ENCODE peak calls at places on chromosomes 13 and 19, in five cellular contexts. J is kidney epithelial cell, D is colonic mucosa, F is RWPE1, W is endodermal cell. N is an unnamed sample.

GRCh38 chr13:38875186-38875875 is 115.3 kb downstream of the STOML3 start:
- DNase-seq in J (no peak), F (no peak), W (no peak), D (no peak), N (no peak)

GRCh38 chr13:110476220-110476617 is 85.3 kb downstream of the RAB20 start:
- DNase-seq in J (no peak), F (no peak), W (no peak), D (no peak), N (no peak)

GRCh38 chr13:99103536-99103935 is 97.1 kb upstream of the UBAC2 start:
- DNase-seq in D (no peak), W (peak; percentile 70), J (no peak), F (no peak), N (no peak)

GRCh38 chr13:93951153-93951552 is 528.3 kb downstream of the DCT start:
- DNase-seq in W (no peak), D (no peak), J (no peak), F (no peak), N (no peak)

GRCh38 chr19:53037101-53038097 is 7.1 kb upstream of the ERVV-2 start:
- DNase-seq in W (peak; percentile 77), D (peak; percentile 19), F (peak; percentile 64), J (no peak), N (peak; percentile 7)

GRCh38 chr13:111328111-111328802 is 7.8 kb downstream of the TEX29 start:
- DNase-seq in J (no peak), F (no peak), D (no peak), W (no peak), N (no peak)

GRCh38 chr13:84479656-84480055 is 597.4 kb upstream of the SLITRK1 start:
- DNase-seq in D (no peak), W (no peak), F (peak; percentile 61), J (peak; percentile 31), N (no peak)

GRCh38 chr13:110272227-110272626 is 34.7 kb downstream of the COL4A1 start:
- DNase-seq in W (peak; percentile 5), F (no peak), J (no peak), D (peak; percentile 7), N (no peak)

GRCh38 chr13:51803018-51803417 is 945 bp downstream of the DHRS12 start:
- DNase-seq in D (peak; percentile 36), W (peak; percentile 75), J (no peak), F (no peak), N (no peak)

GRCh38 chr19:42023943-42024260 is 29.9 kb upstream of the ATP1A3 start:
- DNase-seq in J (no peak), D (no peak), F (no peak), W (no peak), N (no peak)

GRCh38 chr19:42021185-42021584 is 27.2 kb upstream of the ATP1A3 start:
- DNase-seq in D (no peak), W (no peak), J (no peak), F (no peak), N (no peak)

GRCh38 chr19:42022616-42023015 is 28.6 kb upstream of the ATP1A3 start:
- DNase-seq in F (no peak), D (no peak), J (no peak), W (no peak), N (no peak)

GRCh38 chr19:42024622-42025111 is 30.6 kb upstream of the ATP1A3 start:
- DNase-seq in D (no peak), W (no peak), F (no peak), J (no peak), N (peak; percentile 43)

GRCh38 chr19:42023121-42023942 is 29.3 kb upstream of the ATP1A3 start:
- DNase-seq in W (peak; percentile 92), F (no peak), J (no peak), D (peak; percentile 23), N (no peak)
- TF ChIP-seq CTCF in W (peak; percentile 84), F (no peak), J (peak; percentile 49), D (no peak), N (peak; percentile 45)

GRCh38 chr13:24891476-24892108 is 127.6 kb downstream of the RNF17 start:
- DNase-seq in F (no peak), J (no peak), D (no peak), W (no peak), N (no peak)
- TF ChIP-seq CTCF in F (no peak), J (no peak), D (no peak), W (no peak), N (no peak)

DNA sequence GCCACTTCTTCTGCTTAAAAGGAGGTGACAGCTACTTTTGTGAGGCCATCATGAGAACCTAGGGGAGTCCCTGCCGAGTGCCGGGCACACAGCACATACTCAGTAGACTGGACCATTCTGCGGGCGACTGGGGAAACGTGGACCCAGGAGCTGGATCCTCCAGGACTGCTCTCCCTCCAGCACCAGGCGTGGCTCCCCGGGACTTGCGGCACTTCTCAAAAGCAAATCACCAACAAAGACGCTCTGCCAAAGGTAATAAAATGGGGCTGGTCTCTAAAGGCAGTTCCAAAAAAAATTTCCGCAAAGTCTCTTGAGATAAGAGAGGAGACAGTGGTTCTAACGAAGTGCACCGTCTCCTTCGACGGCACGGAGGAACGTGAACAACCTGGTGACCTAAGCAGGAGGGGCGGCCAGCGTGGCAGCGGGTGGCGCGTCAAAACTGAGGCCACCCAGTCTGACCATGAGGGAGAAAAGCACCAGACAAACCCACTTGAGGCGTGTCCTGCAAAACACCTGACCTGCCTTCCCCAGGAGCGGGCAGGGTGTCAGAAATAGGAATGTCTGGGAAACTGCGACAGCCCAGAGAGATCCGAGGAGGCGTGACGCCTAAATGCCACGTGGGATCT is 1.4 kb upstream of the TMPRSS9 start:
- DNase-seq in W (no peak), F (no peak), J (no peak), D (peak; percentile 58), N (no peak)
- TF ChIP-seq CTCF in W (no peak), F (no peak), J (no peak), D (no peak), N (no peak)

DNA sequence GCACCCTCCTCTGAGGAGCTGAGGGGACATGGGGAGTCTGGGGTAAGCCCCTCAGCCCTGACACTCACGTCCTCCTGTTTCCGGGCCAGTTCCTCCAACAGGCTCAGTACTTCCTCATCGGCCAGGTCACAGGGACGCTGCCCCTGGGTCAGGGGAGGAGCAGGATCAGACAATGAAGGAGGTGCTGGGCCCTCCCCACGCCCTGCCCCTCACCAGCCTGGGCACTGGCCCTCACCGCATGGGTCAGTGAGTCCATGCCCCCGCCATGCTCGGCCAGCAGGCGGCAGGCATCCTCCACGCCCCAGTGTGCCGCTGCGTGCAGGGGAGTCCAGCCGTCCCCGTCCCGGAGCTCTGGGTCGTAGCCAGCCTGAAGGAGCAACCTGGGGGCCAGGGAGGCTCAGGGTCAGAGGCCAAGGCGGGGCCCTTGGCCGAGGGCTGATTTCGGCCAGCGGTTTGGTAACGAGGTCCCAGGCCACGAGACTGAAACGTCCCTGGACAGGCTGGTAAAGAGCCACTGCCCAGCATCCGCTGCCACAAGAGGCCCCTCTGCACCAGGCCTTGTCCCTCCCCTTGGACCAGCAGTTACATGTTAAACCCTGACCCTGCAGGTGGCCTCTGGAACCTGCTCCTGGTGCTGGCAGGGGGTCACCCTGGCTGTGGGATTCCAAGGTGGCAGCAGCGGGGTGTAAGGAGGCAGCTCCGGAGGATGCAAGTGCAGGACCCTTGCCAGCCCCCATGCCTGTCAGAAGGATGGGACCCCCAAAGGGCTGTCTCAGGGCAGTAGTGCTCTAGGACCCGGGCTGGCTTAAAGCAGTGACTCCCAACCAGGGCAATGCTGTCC is 18.5 kb downstream of the PPP1R12C start:
- DNase-seq in D (no peak), F (no peak), J (no peak), W (peak; percentile 66), N (no peak)
- TF ChIP-seq CTCF in D (no peak), F (no peak), J (peak; percentile 18), W (peak; percentile 57), N (no peak)

GRCh38 chr19:3850320-3850972 is 18.4 kb downstream of the ZFR2 start:
- DNase-seq in D (no peak), F (no peak), J (no peak), W (no peak), N (no peak)

GRCh38 chr19:3852177-3852511 is 16.7 kb downstream of the ZFR2 start:
- DNase-seq in J (no peak), D (no peak), W (no peak), F (no peak), N (no peak)

GRCh38 chr19:3851254-3852176 is 17.3 kb downstream of the ZFR2 start:
- DNase-seq in W (no peak), D (no peak), F (no peak), J (no peak), N (no peak)

GRCh38 chr19:3855321-3855720 is 13.5 kb downstream of the ZFR2 start:
- DNase-seq in W (no peak), F (peak; percentile 35), J (no peak), D (peak; percentile 26), N (no peak)

GRCh38 chr19:3852614-3853254 is 16.1 kb downstream of the ZFR2 start:
- DNase-seq in J (peak; percentile 52), D (peak; percentile 41), W (peak; percentile 75), F (peak; percentile 92), N (no peak)
- TF ChIP-seq CTCF in J (peak; percentile 23), D (no peak), W (peak; percentile 59), F (peak; percentile 32), N (peak; percentile 16)

N was measured in AG09309.